ENCODE peak calls at places on chromosome 16, in seven cellular contexts. L is midbrain, F is body of pancreas, A is ELF-1, Y is B cell, O is lung microvascular endothelial cell, I is G401. Z is an unnamed sample.

GRCh38 chr16:54174201-54174600 is 112.4 kb downstream of the IRX3 start:
- DNase-seq in F (no peak), A (no peak), I (peak; percentile 11), Y (no peak), O (no peak), L (no peak), Z (no peak)

GRCh38 chr16:68993885-68994284 is 111.6 kb upstream of the HAS3 start:
- DNase-seq in I (no peak), Y (no peak), L (no peak), F (no peak), A (no peak), O (peak; percentile 72), Z (peak; percentile 5)

GRCh38 chr16:80570106-80570478 is 29.3 kb downstream of the DYNLRB2 start:
- DNase-seq in L (no peak), I (no peak), Y (no peak), F (no peak), O (peak; percentile 78), A (no peak), Z (no peak)

GRCh38 chr16:88430524-88431446 is 22.3 kb upstream of the ZFPM1 start:
- DNase-seq in A (no peak), Y (peak; percentile 91), I (no peak), L (no peak), O (peak; percentile 16), F (no peak), Z (no peak)

GRCh38 chr16:22901563-22901962 is 87.6 kb downstream of the HS3ST2 start:
- DNase-seq in O (no peak), L (no peak), F (no peak), Y (no peak), A (no peak), I (no peak), Z (no peak)

GRCh38 chr16:426906-427249 is 1.4 kb downstream of the RAB11FIP3 start:
- DNase-seq in Y (peak; percentile 61), A (no peak), F (no peak), O (no peak), L (peak; percentile 10), I (no peak), Z (no peak)

GRCh38 chr16:89300311-89300975 is 82.9 kb downstream of the ZNF778 start:
- DNase-seq in O (no peak), Y (no peak), A (no peak), F (peak; percentile 93), I (peak; percentile 66), L (no peak), Z (no peak)

GRCh38 chr16:17557480-17557879 is 86.7 kb upstream of the XYLT1 start:
- DNase-seq in A (no peak), O (no peak), F (no peak), Y (no peak), I (no peak), L (no peak), Z (no peak)

GRCh38 chr16:29029168-29029994 is 44.5 kb downstream of the LAT start:
- DNase-seq in Y (no peak), O (peak; percentile 48), A (peak; percentile 78), F (peak; percentile 12), I (no peak), L (no peak), Z (no peak)

GRCh38 chr16:88831838-88832237 is 20.1 kb upstream of the APRT start:
- DNase-seq in F (no peak), A (no peak), I (no peak), Y (no peak), L (no peak), O (no peak), Z (no peak)

GRCh38 chr16:49478107-49478506 is 104.5 kb downstream of the C16orf78 start:
- DNase-seq in L (no peak), O (no peak), Y (no peak), I (no peak), F (no peak), A (no peak), Z (no peak)

GRCh38 chr16:17578921-17579876 is 108.4 kb upstream of the XYLT1 start:
- DNase-seq in F (peak; percentile 75), L (peak; percentile 57), O (peak; percentile 62), Y (peak; percentile 58), A (peak; percentile 89), I (peak; percentile 13), Z (peak; percentile 21)

GRCh38 chr16:13143551-13143950 is 242.2 kb downstream of the SHISA9 start:
- DNase-seq in L (no peak), I (no peak), Y (no peak), A (no peak), F (no peak), O (no peak), Z (no peak)

GRCh38 chr16:84844049-84844350 is 24.2 kb downstream of the CRISPLD2 start:
- DNase-seq in L (no peak), F (peak; percentile 19), Y (no peak), I (no peak), O (no peak), A (no peak), Z (peak; percentile 20)